ENCODE peak calls at places on chromosomes 11 and 22, in seven cellular contexts. O is neuronal stem cell, W is H9, C is H1, A is mesenchymal stem cell, R is mesendoderm, I is trophoblast cell. P is an unnamed sample.

GRCh38 chr11:115963170-115963569 is 459.0 kb upstream of the CADM1 start:
- DNase-seq in A (no peak), C (no peak), W (no peak), R (no peak), I (no peak), O (no peak), P (no peak)

GRCh38 chr11:12321217-12321937 is 56.0 kb upstream of the PARVA start:
- DNase-seq in W (no peak), C (no peak), A (no peak), O (no peak), R (no peak), I (no peak), P (peak; percentile 52)

GRCh38 chr22:45212992-45213751 is 27.5 kb downstream of the KIAA0930 start:
- DNase-seq in C (no peak), O (no peak), I (peak; percentile 37), W (no peak), A (peak; percentile 88), R (no peak), P (peak; percentile 81)

GRCh38 chr11:31767066-31767465 is 44.1 kb downstream of the PAX6 start:
- DNase-seq in I (no peak), R (no peak), O (no peak), C (no peak), W (no peak), A (no peak), P (no peak)

GRCh38 chr11:250740-251299 is 14.0 kb downstream of the PSMD13 start:
- DNase-seq in R (peak; percentile 80), O (peak; percentile 70), C (peak; percentile 94), A (peak; percentile 68), I (peak; percentile 38), W (peak; percentile 82), P (peak; percentile 42)

GRCh38 chr22:30919973-30920372 is 48.6 kb downstream of the MORC2 start:
- DNase-seq in A (no peak), I (no peak), W (no peak), R (no peak), C (no peak), O (no peak), P (no peak)

GRCh38 chr11:96426356-96427103 is 36.7 kb downstream of the JRKL start:
- DNase-seq in I (no peak), W (no peak), O (peak; percentile 44), C (no peak), A (peak; percentile 54), R (peak; percentile 42), P (peak; percentile 61)

GRCh38 chr11:65781962-65782815 is 1.4 kb upstream of the AP5B1 start:
- DNase-seq in C (no peak), I (peak; percentile 48), A (no peak), W (no peak), R (no peak), O (no peak), P (no peak)

DNA sequence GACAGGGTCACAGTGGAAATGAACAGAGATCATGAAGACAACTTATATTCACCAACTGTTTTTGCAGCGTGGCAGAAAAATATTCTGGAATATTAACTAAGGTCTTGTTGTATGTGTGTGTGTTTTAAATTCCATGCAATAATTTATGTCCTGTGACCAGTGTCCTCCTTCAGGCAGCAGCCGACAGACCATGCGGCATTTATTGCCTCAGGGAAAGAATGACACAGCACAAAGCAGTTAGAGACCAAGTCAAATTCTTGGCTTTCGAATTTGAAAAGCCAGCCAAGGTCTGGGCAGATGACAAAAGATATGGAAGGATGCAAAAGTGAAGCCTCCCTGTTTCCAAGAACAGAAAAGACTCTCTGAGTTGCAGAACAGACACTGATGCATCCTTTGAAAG is 120.0 kb downstream of the MIAT start:
- DNase-seq in R (peak; percentile 88), O (no peak), C (no peak), W (peak; percentile 74), I (no peak), A (peak; percentile 64), P (peak; percentile 5)
- H2AK5ac ChIP-seq in R (no peak overlapping the region), O (no peak overlapping the region), C (no peak overlapping the region), W (no peak overlapping the region), I (no peak overlapping the region), A (no peak overlapping the region), P (no peak overlapping the region)

GRCh38 chr11:73563539-73564200 is 34.2 kb downstream of the FAM168A start:
- DNase-seq in I (no peak), A (no peak), O (no peak), W (no peak), R (no peak), C (no peak), P (no peak)

GRCh38 chr11:73566977-73567755 is 30.7 kb downstream of the FAM168A start:
- DNase-seq in I (peak; percentile 17), W (no peak), O (no peak), C (no peak), A (no peak), R (peak; percentile 51), P (peak; percentile 41)

GRCh38 chr11:73566422-73566821 is 31.5 kb downstream of the FAM168A start:
- DNase-seq in C (no peak), A (no peak), R (no peak), W (no peak), O (no peak), I (no peak), P (peak; percentile 59)

GRCh38 chr11:73565804-73566203 is 32.1 kb downstream of the FAM168A start:
- DNase-seq in R (no peak), C (no peak), O (no peak), I (no peak), A (no peak), W (no peak), P (no peak)

GRCh38 chr11:73564903-73565302 is 33.0 kb downstream of the FAM168A start:
- DNase-seq in W (no peak), O (no peak), R (no peak), C (no peak), I (no peak), A (no peak), P (no peak)
- H2AK5ac ChIP-seq in W (no peak overlapping the region), O (no peak overlapping the region), R (no peak overlapping the region), C (no peak overlapping the region), I (no peak overlapping the region), A (no peak overlapping the region), P (peak overlapping the region; percentile 18)

GRCh38 chr11:30062103-30062502 is 45.3 kb upstream of the KCNA4 start:
- DNase-seq in O (no peak), I (no peak), W (no peak), R (no peak), C (no peak), A (no peak), P (no peak)
- H2AK5ac ChIP-seq in O (no peak overlapping the region), I (no peak overlapping the region), W (no peak overlapping the region), R (no peak overlapping the region), C (no peak overlapping the region), A (no peak overlapping the region), P (no peak overlapping the region)

GRCh38 chr11:110758012-110758411 is 45.8 kb upstream of the ARHGAP20 start:
- DNase-seq in I (no peak), A (no peak), W (no peak), R (no peak), O (no peak), C (no peak), P (peak; percentile 22)
- H2AK5ac ChIP-seq in I (no peak overlapping the region), A (no peak overlapping the region), W (no peak overlapping the region), R (no peak overlapping the region), O (no peak overlapping the region), C (no peak overlapping the region), P (no peak overlapping the region)

GRCh38 chr11:78767409-78767932 is 192.8 kb upstream of the NARS2 start:
- DNase-seq in A (no peak), W (no peak), C (no peak), R (no peak), O (no peak), I (no peak), P (peak; percentile 21)

GRCh38 chr11:78770931-78771330 is 196.3 kb upstream of the NARS2 start:
- DNase-seq in R (no peak), O (no peak), W (no peak), C (no peak), A (no peak), I (no peak), P (no peak)

GRCh38 chr11:78766997-78767396 is 192.3 kb upstream of the NARS2 start:
- DNase-seq in O (no peak), C (no peak), R (no peak), I (no peak), A (no peak), W (no peak), P (no peak)

GRCh38 chr11:78768345-78768744 is 193.7 kb upstream of the NARS2 start:
- DNase-seq in W (no peak), C (no peak), A (no peak), O (no peak), R (no peak), I (no peak), P (no peak)

DNA sequence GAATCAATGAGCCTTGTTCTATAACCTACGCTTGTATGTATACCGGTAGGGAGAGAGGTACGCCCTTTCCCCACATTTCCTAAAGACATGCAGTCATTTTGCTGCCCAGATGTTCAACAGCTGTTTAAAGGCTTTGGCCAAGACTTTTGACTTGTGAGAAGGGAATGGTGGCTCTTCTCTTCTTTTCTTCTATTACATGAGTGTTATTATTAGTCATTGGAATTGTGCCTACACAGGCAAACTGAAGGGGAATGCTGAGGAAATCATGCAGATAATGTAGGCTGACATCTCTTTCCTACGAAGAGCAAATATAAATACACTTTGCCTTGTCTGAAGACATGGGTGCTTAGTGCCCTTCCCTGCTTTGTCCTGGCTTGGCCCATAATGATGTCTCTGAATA is 194.3 kb upstream of the NARS2 start:
- DNase-seq in A (no peak), R (no peak), I (no peak), W (no peak), O (no peak), C (no peak), P (peak; percentile 66)
- H2AK5ac ChIP-seq in A (no peak overlapping the region), R (no peak overlapping the region), I (no peak overlapping the region), W (no peak overlapping the region), O (no peak overlapping the region), C (no peak overlapping the region), P (no peak overlapping the region)